ENCODE peak calls at places on chromosomes 1 and 21, in six cellular contexts. S is tibial artery, R is EL, H is T-helper 1 cell, K is caudate nucleus, Y is esophagus muscularis mucosa. V is an unnamed sample.

GRCh38 chr1:112836642-112837041 is 119.4 kb downstream of the SLC16A1 start:
- DNase-seq in K (no peak), S (no peak), R (no peak), Y (no peak), H (no peak), V (no peak)

GRCh38 chr1:246526915-246527314 is 19.8 kb upstream of the SMYD3 start:
- DNase-seq in H (no peak), S (no peak), Y (no peak), K (no peak), R (no peak), V (no peak)

GRCh38 chr1:234589064-234589765 is 20.8 kb downstream of the IRF2BP2 start:
- DNase-seq in S (no peak), H (no peak), Y (peak; percentile 75), R (no peak), K (no peak), V (no peak)

GRCh38 chr1:30684881-30685795 is 38.2 kb downstream of the MATN1 start:
- DNase-seq in R (no peak), K (no peak), S (peak; percentile 70), H (peak; percentile 20), Y (no peak), V (no peak)

GRCh38 chr1:162040657-162041056 is 17.0 kb upstream of the OLFML2B start:
- DNase-seq in R (peak; percentile 45), H (no peak), Y (no peak), K (no peak), S (no peak), V (no peak)

GRCh38 chr1:3672971-3673361 is 20.6 kb downstream of the TP73 start:
- DNase-seq in H (no peak), Y (no peak), K (no peak), S (no peak), R (no peak), V (no peak)

GRCh38 chr1:221611930-221612777 is 129.7 kb downstream of the DUSP10 start:
- DNase-seq in R (peak; percentile 91), Y (no peak), S (peak; percentile 78), K (no peak), H (no peak), V (peak; percentile 59)

GRCh38 chr1:168772428-168772827 is 43.4 kb upstream of the DPT start:
- DNase-seq in H (no peak), R (no peak), S (no peak), K (no peak), Y (no peak), V (no peak)

GRCh38 chr1:29912413-29912812 is 676.1 kb downstream of the PTPRU start:
- DNase-seq in K (no peak), Y (no peak), S (no peak), R (peak; percentile 30), H (no peak), V (no peak)

GRCh38 chr1:101175474-101175873 is 61.3 kb upstream of the S1PR1 start:
- DNase-seq in K (no peak), H (no peak), Y (no peak), R (peak; percentile 41), S (no peak), V (no peak)

GRCh38 chr1:109630081-109630880 is 10.6 kb downstream of the AMPD2 start:
- DNase-seq in Y (peak; percentile 70), S (peak; percentile 65), K (no peak), R (no peak), H (no peak), V (no peak)

GRCh38 chr1:32861904-32862698 is 8.6 kb downstream of the FNDC5 start:
- DNase-seq in K (no peak), H (no peak), R (peak; percentile 68), Y (no peak), S (no peak), V (no peak)

GRCh38 chr1:233448290-233448689 is 120.8 kb downstream of the MAP3K21 start:
- DNase-seq in H (no peak), K (no peak), Y (no peak), R (no peak), S (no peak), V (no peak)

GRCh38 chr1:244302889-244303609 is 148.7 kb downstream of the ADSS2 start:
- DNase-seq in H (no peak), K (no peak), R (peak; percentile 62), Y (no peak), S (no peak), V (no peak)

GRCh38 chr1:7975212-7975865 is 13.8 kb downstream of the PARK7 start:
- DNase-seq in R (peak; percentile 78), H (peak; percentile 12), K (peak; percentile 51), Y (no peak), S (peak; percentile 78), V (no peak)

GRCh38 chr1:21781971-21782867 is 730 bp downstream of the USP48 start:
- DNase-seq in R (peak; percentile 61), H (peak; percentile 51), S (no peak), Y (peak; percentile 92), K (peak; percentile 42), V (peak; percentile 32)

GRCh38 chr1:205279986-205280385 is 41.6 kb downstream of the NUAK2 start:
- DNase-seq in S (no peak), H (no peak), Y (no peak), R (no peak), K (no peak), V (no peak)

GRCh38 chr1:165419839-165420238 is 25.1 kb downstream of the RXRG start:
- DNase-seq in S (no peak), K (no peak), Y (no peak), H (no peak), R (no peak), V (no peak)

GRCh38 chr21:32257952-32258785 is 20.7 kb downstream of the MIS18A start:
- DNase-seq in H (no peak), K (peak; percentile 34), R (peak; percentile 75), Y (no peak), S (peak; percentile 83), V (peak; percentile 65)

GRCh38 chr1:33927721-33928120 is 63.8 kb downstream of the HMGB4 start:
- DNase-seq in K (no peak), S (no peak), H (no peak), Y (no peak), R (no peak), V (no peak)

GRCh38 chr1:43034195-43034658 is 75.6 kb upstream of the SLC2A1 start:
- DNase-seq in S (no peak), R (no peak), H (no peak), Y (no peak), K (no peak), V (no peak)

GRCh38 chr21:41932191-41932575 is 21.6 kb downstream of the C2CD2 start:
- DNase-seq in S (no peak), Y (no peak), H (no peak), K (no peak), R (peak; percentile 92), V (no peak)

GRCh38 chr1:143619851-143620250 is 351.9 kb downstream of the FAM72C start:
- DNase-seq in R (no peak), Y (no peak), K (no peak), H (no peak), S (no peak), V (no peak)

GRCh38 chr1:51924455-51924854 is 45.9 kb upstream of the NRDC start:
- DNase-seq in R (peak; percentile 94), K (no peak), Y (no peak), H (no peak), S (no peak), V (no peak)

GRCh38 chr21:34513109-34513675 is 1.2 kb upstream of the KCNE1 start:
- DNase-seq in Y (no peak), H (no peak), R (no peak), K (no peak), S (no peak), V (no peak)

GRCh38 chr1:182050481-182051438 is 10.8 kb downstream of the ZNF648 start:
- DNase-seq in Y (no peak), H (no peak), S (no peak), K (no peak), R (no peak), V (no peak)

GRCh38 chr1:19424651-19425570 is 60.4 kb downstream of the CAPZB start:
- DNase-seq in K (no peak), Y (no peak), S (no peak), H (no peak), R (no peak), V (no peak)

GRCh38 chr1:65813956-65814355 is 21.3 kb downstream of the PDE4B start:
- DNase-seq in H (no peak), K (no peak), Y (no peak), S (no peak), R (peak; percentile 76), V (peak; percentile 47)